ENCODE peak calls at places on chromosome 11, in eight cellular contexts. W, D, H, P, G, L, M and O are unnamed samples.
A peak's percentile ranks its signal among the peaks of the same experiment; 100 is the strongest.

GRCh38 chr11:6013042-6013441 is 6.3 kb upstream of the OR56A4 start:
- DNase-seq in W (peak; percentile 42), D (no peak), H (no peak), P (no peak), G (no peak), L (no peak), M (no peak), O (no peak)

GRCh38 chr11:17822021-17822781 is 87.6 kb downstream of the KCNC1 start:
- DNase-seq in W (no peak), D (no peak), H (no peak), P (peak; percentile 19), G (no peak), L (no peak), M (no peak), O (no peak)

GRCh38 chr11:43376594-43376993 is 17.9 kb downstream of the TTC17 start:
- DNase-seq in W (no peak), D (no peak), H (no peak), P (no peak), G (no peak), L (no peak), M (no peak), O (no peak)

GRCh38 chr11:6817668-6818067 is 18.2 kb upstream of the OR6A2 start:
- DNase-seq in W (no peak), D (no peak), H (no peak), P (peak; percentile 70), G (no peak), L (no peak), M (no peak), O (no peak)

GRCh38 chr11:65305501-65306268 is 9.0 kb upstream of the CDC42EP2 start:
- DNase-seq in W (no peak), D (no peak), H (no peak), P (no peak), G (no peak), L (no peak), M (no peak), O (peak; percentile 55)

GRCh38 chr11:34565417-34566208 is 52.0 kb upstream of the ELF5 start:
- DNase-seq in W (no peak), D (no peak), H (no peak), P (peak; percentile 78), G (peak; percentile 32), L (peak; percentile 39), M (no peak), O (no peak)

GRCh38 chr11:93700830-93701229 is 39.3 kb downstream of the CEP295 start:
- DNase-seq in W (no peak), D (no peak), H (no peak), P (no peak), G (no peak), L (no peak), M (no peak), O (no peak)

GRCh38 chr11:106281455-106282173 is 204.2 kb downstream of the AASDHPPT start:
- DNase-seq in W (no peak), D (no peak), H (no peak), P (no peak), G (peak; percentile 18), L (no peak), M (no peak), O (no peak)

GRCh38 chr11:71373791-71374454 is 74.3 kb downstream of the DHCR7 start:
- DNase-seq in W (no peak), D (peak; percentile 26), H (no peak), P (peak; percentile 20), G (no peak), L (no peak), M (no peak), O (no peak)

GRCh38 chr11:83693279-83693992 is 407.3 kb upstream of the CCDC90B start:
- DNase-seq in W (no peak), D (no peak), H (no peak), P (peak; percentile 44), G (no peak), L (no peak), M (no peak), O (no peak)

GRCh38 chr11:117146521-117146920 is 2.4 kb downstream of the PAFAH1B2 start:
- DNase-seq in W (no peak), D (no peak), H (no peak), P (no peak), G (no peak), L (no peak), M (no peak), O (no peak)

DNA sequence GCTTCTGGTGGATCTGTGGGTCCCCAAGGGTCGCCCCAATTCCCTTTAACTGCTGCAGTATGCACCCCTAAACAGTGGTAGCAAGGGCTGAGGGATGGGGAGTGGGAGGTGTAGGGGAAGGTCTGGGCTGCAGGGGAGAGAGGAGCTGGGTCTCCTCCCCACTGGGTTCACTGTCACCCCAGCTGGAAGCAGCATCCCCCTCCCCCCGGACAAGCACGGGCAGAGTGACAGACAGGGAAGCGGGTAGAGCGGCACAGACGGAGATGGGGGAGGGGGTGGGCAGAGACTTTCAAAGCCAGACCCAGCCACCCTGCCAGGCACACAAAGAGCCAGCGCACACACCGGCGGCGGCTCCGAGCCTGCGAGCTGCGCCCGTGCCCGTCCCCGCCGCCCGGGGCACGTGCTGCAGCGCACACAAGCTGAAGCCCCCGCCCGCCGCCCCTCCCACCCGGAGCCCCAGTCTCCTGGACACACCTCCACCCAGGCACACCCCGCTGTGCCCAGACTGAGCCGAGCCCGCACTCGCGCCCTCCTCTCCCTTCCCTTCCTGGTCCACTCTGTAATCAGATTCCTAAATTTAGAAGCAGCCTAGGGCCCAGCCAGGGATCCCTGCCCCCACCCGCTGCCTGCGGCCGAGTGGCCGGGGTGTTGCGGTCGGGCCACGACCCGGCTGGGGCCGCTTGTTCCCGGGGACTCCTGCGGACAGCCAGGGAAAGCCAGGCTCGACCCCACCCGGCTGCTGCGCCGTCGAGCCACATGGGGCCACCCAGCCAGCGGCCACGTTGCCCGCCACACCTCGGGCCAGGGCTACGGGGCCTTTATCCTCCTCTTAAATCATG is 940 bp upstream of the RCOR2 start:
- DNase-seq in W (peak; percentile 88), D (peak; percentile 45), H (no peak), P (peak; percentile 94), G (peak; percentile 68), L (peak; percentile 92), M (no peak), O (peak; percentile 25)
- TF ChIP-seq POLR2AphosphoS5 in W (no peak), D (no peak), H (peak; percentile 20), P (peak; percentile 59), G (peak; percentile 75), L (no peak), M (no peak), O (peak; percentile 1)

GRCh38 chr11:114109206-114110090 is 49.9 kb downstream of the ZBTB16 start:
- DNase-seq in W (no peak), D (no peak), H (no peak), P (no peak), G (no peak), L (no peak), M (no peak), O (no peak)

GRCh38 chr11:114108501-114109205 is 49.1 kb downstream of the ZBTB16 start:
- DNase-seq in W (no peak), D (no peak), H (no peak), P (no peak), G (no peak), L (no peak), M (no peak), O (no peak)

GRCh38 chr11:114111369-114112042 is 52.0 kb downstream of the ZBTB16 start:
- DNase-seq in W (no peak), D (no peak), H (no peak), P (no peak), G (no peak), L (no peak), M (no peak), O (no peak)

GRCh38 chr11:114110123-114110522 is 50.6 kb downstream of the ZBTB16 start:
- DNase-seq in W (no peak), D (no peak), H (no peak), P (no peak), G (no peak), L (no peak), M (no peak), O (no peak)

DNA sequence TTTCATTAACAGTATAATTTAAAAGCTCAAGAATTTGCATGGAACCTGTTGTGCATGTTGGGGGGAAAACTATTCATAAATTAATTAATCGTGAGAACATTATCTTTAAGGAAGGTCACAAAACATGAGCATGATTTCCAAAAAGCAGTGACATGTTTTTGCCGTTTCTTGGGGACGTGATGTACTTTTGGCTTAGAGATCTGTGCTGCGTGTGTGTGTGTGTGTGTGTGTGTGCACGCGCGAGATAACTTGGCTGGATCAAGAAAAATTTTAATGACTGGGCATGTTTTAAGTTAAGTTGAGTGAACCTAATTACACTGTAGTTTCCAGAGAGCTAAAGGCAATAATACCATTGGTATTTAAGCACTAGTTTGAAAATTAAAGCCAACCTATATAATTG is 51.4 kb downstream of the ZBTB16 start:
- DNase-seq in W (no peak), D (no peak), H (no peak), P (no peak), G (no peak), L (no peak), M (no peak), O (peak; percentile 32)
- TF ChIP-seq POLR2AphosphoS5 in W (peak; percentile 77), D (no peak), H (peak; percentile 71), P (no peak), G (no peak), L (no peak), M (no peak), O (peak; percentile 58)

GRCh38 chr11:47178305-47178704 is 1.6 kb upstream of the ARFGAP2 start:
- DNase-seq in W (no peak), D (no peak), H (no peak), P (no peak), G (no peak), L (no peak), M (peak; percentile 79), O (no peak)

GRCh38 chr11:47176328-47177228 is at the start of gene ARFGAP2:
- DNase-seq in W (peak; percentile 99), D (peak; percentile 87), H (peak; percentile 99), P (peak; percentile 97), G (peak; percentile 86), L (peak; percentile 100), M (peak; percentile 100), O (peak; percentile 98)

GRCh38 chr11:47177229-47177845 is 658 bp upstream of the ARFGAP2 start:
- DNase-seq in W (no peak), D (peak; percentile 72), H (peak; percentile 93), P (peak; percentile 79), G (peak; percentile 69), L (peak; percentile 80), M (no peak), O (peak; percentile 68)

GRCh38 chr11:47178737-47179654 is 2.3 kb upstream of the ARFGAP2 start:
- DNase-seq in W (peak; percentile 52), D (no peak), H (no peak), P (no peak), G (no peak), L (no peak), M (peak; percentile 82), O (no peak)

DNA sequence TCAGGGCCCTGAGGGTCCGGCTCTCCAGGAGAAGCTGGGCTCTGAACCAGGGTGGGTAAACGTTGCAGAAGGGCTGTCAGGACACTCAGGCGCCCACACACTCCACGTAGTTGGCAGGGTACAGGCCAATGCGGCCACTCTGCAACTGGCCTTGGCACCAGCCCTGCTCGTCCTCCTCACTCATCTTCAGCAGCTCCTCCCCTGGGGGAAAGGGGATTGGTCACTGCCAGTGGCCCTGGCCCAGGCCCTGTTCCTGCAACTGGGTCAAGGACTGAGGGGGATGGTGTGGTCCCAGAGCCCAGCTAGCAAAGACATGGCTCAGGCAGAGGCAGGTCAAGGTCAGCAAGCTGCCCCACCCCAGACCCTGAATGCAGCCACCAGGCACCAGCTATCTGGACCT is 1.2 kb upstream of the ARFGAP2 start:
- DNase-seq in W (no peak), D (no peak), H (no peak), P (no peak), G (no peak), L (no peak), M (peak; percentile 89), O (no peak)
- TF ChIP-seq POLR2AphosphoS5 in W (no peak), D (no peak), H (no peak), P (no peak), G (no peak), L (no peak), M (no peak), O (no peak)

GRCh38 chr11:45607995-45608394 is 57.4 kb downstream of the CHST1 start:
- DNase-seq in W (no peak), D (peak; percentile 7), H (no peak), P (no peak), G (no peak), L (no peak), M (no peak), O (no peak)
- TF ChIP-seq POLR2AphosphoS5 in W (no peak), D (no peak), H (peak; percentile 16), P (no peak), G (no peak), L (no peak), M (peak; percentile 63), O (no peak)